ENCODE peak calls at places on chromosome 20, in four cellular contexts. I, X, F and Z are unnamed samples.

GRCh38 chr20:53408728-53409157 is 184.9 kb downstream of the ZNF217 start:
- DNase-seq in I (no peak), X (no peak), F (no peak), Z (no peak)

GRCh38 chr20:53598140-53599038 is 4.8 kb upstream of the ZNF217 start:
- DNase-seq in I (no peak), X (no peak), F (no peak), Z (no peak)

GRCh38 chr20:31720486-31721407 is 1.9 kb downstream of the BCL2L1 start:
- DNase-seq in I (no peak), X (no peak), F (no peak), Z (no peak)

GRCh38 chr20:40134176-40134575 is 554.9 kb downstream of the MAFB start:
- DNase-seq in I (no peak), X (no peak), F (no peak), Z (no peak)

GRCh38 chr20:555933-556332 is 12.3 kb upstream of the CSNK2A1 start:
- DNase-seq in I (peak), X (no peak), F (no peak), Z (no peak)

GRCh38 chr20:58246346-58246745 is 17.9 kb upstream of the ANKRD60 start:
- DNase-seq in I (no peak), X (no peak), F (no peak), Z (no peak)

GRCh38 chr20:3352203-3352602 is 55.3 kb downstream of the DNAAF9 start:
- DNase-seq in I (no peak), X (no peak), F (no peak), Z (no peak)

GRCh38 chr20:49627329-49627761 is 59.4 kb upstream of the PTGIS start:
- DNase-seq in I (no peak), X (no peak), F (no peak), Z (no peak)

GRCh38 chr20:44247131-44247571 is at the start of gene GDAP1L1:
- DNase-seq in I (no peak), X (no peak), F (no peak), Z (no peak)

GRCh38 chr20:49888341-49889244 is 26.7 kb downstream of the SPATA2 start:
- DNase-seq in I (no peak), X (peak), F (peak), Z (no peak)

GRCh38 chr20:58693226-58694006 is 816 bp downstream of the NPEPL1 start:
- DNase-seq in I (peak), X (no peak), F (no peak), Z (no peak)

GRCh38 chr20:51318058-51318960 is 224.2 kb downstream of the NFATC2 start:
- DNase-seq in I (peak), X (no peak), F (peak), Z (no peak)

GRCh38 chr20:56454754-56455153 is 13.7 kb upstream of the RTF2 start:
- DNase-seq in I (no peak), X (no peak), F (no peak), Z (no peak)

GRCh38 chr20:44730441-44730840 is 15.2 kb upstream of the KCNK15 start:
- DNase-seq in I (peak), X (no peak), F (peak), Z (peak)

GRCh38 chr20:25020901-25021301 is 28.4 kb upstream of the APMAP start:
- DNase-seq in I (peak), X (no peak), F (no peak), Z (no peak)
- H3K27ac ChIP-seq in I (peak), X (no peak), F (no peak), Z (no peak)

GRCh38 chr20:35555951-35556645 is 14.2 kb downstream of the ERGIC3 start:
- DNase-seq in I (no peak), X (no peak), F (no peak), Z (no peak)
- H3K27ac ChIP-seq in I (no peak), X (no peak), F (peak), Z (no peak)

GRCh38 chr20:64065973-64066341 is 3.0 kb downstream of the TCEA2 start:
- DNase-seq in I (no peak), X (no peak), F (peak), Z (peak)
- H3K27ac ChIP-seq in I (no peak), X (no peak), F (peak), Z (no peak)

DNA sequence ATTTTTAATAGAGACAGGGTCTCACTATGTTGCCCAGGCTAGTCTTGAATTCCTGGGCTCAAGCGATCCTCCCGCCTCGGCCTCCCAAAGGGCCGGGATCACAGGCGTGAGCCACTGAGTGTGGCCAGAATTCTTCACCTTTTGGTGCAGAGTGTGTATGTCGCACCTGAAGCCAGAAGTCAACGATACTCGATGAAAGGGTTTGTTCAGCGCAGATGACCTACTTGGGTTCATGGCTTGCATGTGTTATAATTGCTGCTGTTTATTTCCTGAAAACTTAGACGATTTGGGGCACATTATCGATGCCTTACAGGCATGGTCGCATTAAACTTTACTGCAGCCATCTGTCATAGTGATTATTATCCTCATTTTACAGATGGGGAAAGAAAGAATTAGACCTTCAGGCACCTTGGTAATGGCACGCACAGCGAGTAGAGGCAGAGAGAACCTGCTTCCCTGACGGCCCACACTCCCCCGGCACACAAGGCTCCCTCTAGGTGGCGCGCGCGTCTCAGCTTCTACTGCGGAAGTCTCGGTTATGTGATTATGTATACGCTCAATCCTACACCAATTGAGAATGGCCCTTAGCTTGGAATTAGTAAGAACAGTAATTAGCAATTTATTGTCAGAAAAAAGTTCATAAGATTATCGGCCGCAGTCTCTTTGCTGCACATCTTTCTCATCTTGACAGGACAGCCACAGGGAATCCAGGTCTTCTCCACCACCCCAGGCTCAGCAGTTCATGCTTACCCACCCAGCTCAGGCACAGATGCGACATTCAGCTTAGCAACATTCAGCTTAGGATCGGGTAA is 212.8 kb upstream of the PROKR2 start:
- DNase-seq in I (peak), X (peak), F (peak), Z (no peak)
- H3K27ac ChIP-seq in I (no peak), X (no peak), F (peak), Z (no peak)

GRCh38 chr20:47102629-47103028 is 208.0 kb downstream of the EYA2 start:
- DNase-seq in I (no peak), X (no peak), F (no peak), Z (no peak)
- H3K27ac ChIP-seq in I (peak), X (no peak), F (no peak), Z (no peak)

DNA sequence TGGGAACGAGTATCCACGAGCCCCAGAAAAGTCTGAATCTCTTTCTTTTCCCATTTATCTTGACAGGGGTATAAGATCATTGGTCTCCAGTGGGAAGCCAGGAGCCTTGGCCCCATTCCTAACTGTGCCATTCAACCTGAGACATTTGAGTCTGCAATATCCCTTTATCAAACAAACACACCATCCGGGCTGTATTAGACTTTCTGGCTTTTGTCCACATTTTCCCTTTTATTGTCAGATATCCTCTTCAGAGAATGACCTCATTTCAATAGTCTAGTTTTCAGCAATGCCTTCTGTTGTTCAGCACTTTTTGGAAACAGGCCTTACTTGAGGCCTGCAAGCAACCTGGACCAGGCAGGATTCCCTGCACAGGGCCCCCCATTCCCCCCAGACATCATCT is 15.7 kb downstream of the BPIFA1 start:
- DNase-seq in I (no peak), X (no peak), F (no peak), Z (no peak)
- H3K27ac ChIP-seq in I (no peak), X (no peak), F (no peak), Z (no peak)

GRCh38 chr20:19992996-19993908 is 23.9 kb upstream of the NAA20 start:
- DNase-seq in I (no peak), X (no peak), F (peak), Z (peak)

GRCh38 chr20:19993937-19994667 is 23.1 kb upstream of the NAA20 start:
- DNase-seq in I (peak), X (no peak), F (peak), Z (peak)

GRCh38 chr20:19996970-19997369 is 20.2 kb upstream of the NAA20 start:
- DNase-seq in I (no peak), X (no peak), F (no peak), Z (no peak)

GRCh38 chr20:19991826-19992225 is 25.3 kb upstream of the NAA20 start:
- DNase-seq in I (no peak), X (no peak), F (no peak), Z (no peak)

GRCh38 chr20:19995220-19995863 is 21.8 kb upstream of the NAA20 start:
- DNase-seq in I (no peak), X (no peak), F (no peak), Z (no peak)
- H3K27ac ChIP-seq in I (peak), X (no peak), F (peak), Z (peak)

GRCh38 chr20:23640873-23641667 is 3.3 kb upstream of the CST3 start:
- DNase-seq in I (no peak), X (no peak), F (no peak), Z (no peak)
- H3K27ac ChIP-seq in I (peak), X (no peak), F (no peak), Z (no peak)

GRCh38 chr20:62370807-62371587 is 3.9 kb upstream of the LAMA5 start:
- DNase-seq in I (no peak), X (no peak), F (no peak), Z (no peak)

GRCh38 chr20:62370115-62370806 is 3.1 kb upstream of the LAMA5 start:
- DNase-seq in I (no peak), X (no peak), F (peak), Z (no peak)

GRCh38 chr20:62368303-62368628 is 1.2 kb upstream of the LAMA5 start:
- DNase-seq in I (no peak), X (no peak), F (no peak), Z (no peak)

GRCh38 chr20:62368629-62369507 is 1.8 kb upstream of the LAMA5 start:
- DNase-seq in I (no peak), X (no peak), F (peak), Z (no peak)

GRCh38 chr20:62369508-62370114 is 2.5 kb upstream of the LAMA5 start:
- DNase-seq in I (no peak), X (no peak), F (no peak), Z (no peak)
- H3K27ac ChIP-seq in I (peak), X (no peak), F (peak), Z (peak)

GRCh38 chr20:37757550-37757949 is 63.7 kb downstream of the CTNNBL1 start:
- DNase-seq in I (no peak), X (no peak), F (no peak), Z (no peak)

GRCh38 chr20:37755665-37756064 is 61.8 kb downstream of the CTNNBL1 start:
- DNase-seq in I (peak), X (no peak), F (no peak), Z (no peak)

GRCh38 chr20:37759761-37760209 is 66.0 kb downstream of the CTNNBL1 start:
- DNase-seq in I (no peak), X (no peak), F (no peak), Z (no peak)

GRCh38 chr20:37758332-37758731 is 64.5 kb downstream of the CTNNBL1 start:
- DNase-seq in I (peak), X (no peak), F (peak), Z (no peak)

DNA sequence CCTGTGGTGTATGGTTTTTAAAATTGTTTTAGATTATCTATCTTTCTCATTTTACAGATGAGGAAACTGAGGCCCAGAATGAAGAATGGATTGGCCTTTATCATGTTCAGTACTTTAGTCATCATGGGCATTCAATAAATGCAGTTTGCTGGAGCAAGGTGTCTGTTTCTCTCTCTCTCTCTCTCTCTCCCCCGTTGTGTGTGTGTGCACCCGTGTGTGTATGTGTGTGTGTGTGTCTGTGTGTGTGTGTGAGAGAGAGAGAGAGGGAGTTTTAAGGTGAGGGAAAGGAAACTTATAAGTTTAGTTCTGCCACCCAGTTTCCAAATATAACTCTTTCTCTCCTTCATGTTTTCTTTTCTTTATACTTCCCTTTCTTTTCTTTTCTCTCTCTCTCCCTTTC is 62.4 kb downstream of the CTNNBL1 start:
- DNase-seq in I (no peak), X (no peak), F (no peak), Z (no peak)
- H3K27ac ChIP-seq in I (no peak), X (no peak), F (no peak), Z (no peak)